ENCODE peak calls at places on chromosomes 4 and X, in seven cellular contexts. A is esophagus muscularis mucosa; N is A549; K is choroid plexus epithelial cell; T is GM12865; E is heart left ventricle; Z is CD4-positive, alpha-beta T cell. J is an unnamed sample.
A peak's percentile ranks its signal among the peaks of the same experiment; 100 is the strongest.

GRCh38 chr4:112075129-112075753 is 70.0 kb upstream of the FAM241A start:
- DNase-seq in Z (no peak), T (peak; percentile 57), N (peak; percentile 22), K (peak; percentile 80), E (no peak), A (no peak), J (no peak)

GRCh38 chr4:81723927-81724587 is 252.3 kb upstream of the RASGEF1B start:
- DNase-seq in A (no peak), Z (no peak), N (no peak), E (peak; percentile 38), T (peak; percentile 7), K (peak; percentile 27), J (no peak)

GRCh38 chr4:139599076-139599475 is 43.1 kb upstream of the SETD7 start:
- DNase-seq in E (no peak), N (no peak), A (no peak), Z (no peak), T (no peak), K (no peak), J (no peak)

GRCh38 chr4:113760094-113760851 is 1.3 kb downstream of the CAMK2D start:
- DNase-seq in K (peak; percentile 63), T (peak; percentile 52), A (no peak), E (peak; percentile 48), N (peak; percentile 7), Z (no peak), J (peak; percentile 25)

GRCh38 chr4:20253272-20253798 is 1.6 kb downstream of the SLIT2 start:
- DNase-seq in E (no peak), K (peak; percentile 29), N (no peak), T (no peak), A (no peak), Z (no peak), J (no peak)

GRCh38 chr4:39648213-39648612 is 9.5 kb upstream of the SMIM14 start:
- DNase-seq in A (no peak), Z (no peak), N (no peak), E (no peak), T (no peak), K (no peak), J (no peak)

GRCh38 chr4:16991455-16991854 is 93.0 kb upstream of the LDB2 start:
- DNase-seq in Z (no peak), E (no peak), N (no peak), K (no peak), T (no peak), A (no peak), J (no peak)

GRCh38 chr4:19317377-19317776 is 934.3 kb upstream of the SLIT2 start:
- DNase-seq in Z (no peak), T (no peak), N (no peak), E (no peak), A (no peak), K (no peak), J (no peak)

GRCh38 chr4:184978211-184978610 is 40.1 kb upstream of the HELT start:
- DNase-seq in N (no peak), A (no peak), E (peak; percentile 82), Z (no peak), K (peak; percentile 22), T (no peak), J (no peak)

GRCh38 chr4:94621491-94622080 is 136.2 kb upstream of the BMPR1B start:
- DNase-seq in K (peak; percentile 75), N (peak; percentile 21), E (no peak), A (no peak), T (peak; percentile 53), Z (no peak), J (no peak)

GRCh38 chr4:25913056-25913850 is 767 bp upstream of the SMIM20 start:
- DNase-seq in K (no peak), N (no peak), E (peak; percentile 66), Z (no peak), A (no peak), T (peak; percentile 35), J (peak; percentile 21)

GRCh38 chr4:177699365-177700213 is 257.4 kb upstream of the AGA start:
- DNase-seq in E (no peak), K (peak; percentile 20), T (no peak), N (no peak), Z (no peak), A (no peak), J (no peak)

GRCh38 chr4:53646792-53647191 is 55.5 kb upstream of the LNX1 start:
- DNase-seq in A (no peak), K (no peak), N (no peak), T (no peak), E (no peak), Z (no peak), J (no peak)

GRCh38 chr4:27048350-27049100 is 187.9 kb downstream of the STIM2 start:
- DNase-seq in Z (no peak), E (no peak), A (no peak), N (peak; percentile 53), T (peak; percentile 9), K (peak; percentile 41), J (no peak)

GRCh38 chrX:17737707-17738001 is 361 bp downstream of the SCML1 start:
- DNase-seq in K (no peak), A (no peak), Z (peak; percentile 40), E (no peak), N (no peak), T (no peak), J (no peak)

GRCh38 chr4:61276034-61276433 is 75.9 kb downstream of the ADGRL3 start:
- DNase-seq in K (no peak), Z (no peak), E (no peak), A (no peak), N (no peak), T (no peak), J (no peak)

GRCh38 chrX:7399373-7399772 is 251.4 kb upstream of the PUDP start:
- DNase-seq in N (no peak), Z (no peak), K (no peak), A (no peak), E (no peak), T (no peak), J (no peak)

GRCh38 chr4:74054483-74055032 is 16.1 kb upstream of the CXCL3 start:
- DNase-seq in Z (no peak), T (no peak), A (no peak), K (no peak), N (no peak), E (no peak), J (no peak)

GRCh38 chr4:149638073-149638472 is 177.6 kb downstream of the IQCM start:
- DNase-seq in T (no peak), E (no peak), Z (no peak), N (no peak), K (peak; percentile 25), A (no peak), J (no peak)

GRCh38 chr4:54571293-54571723 is 86.4 kb upstream of the KIT start:
- DNase-seq in E (no peak), K (no peak), T (no peak), A (peak; percentile 37), N (no peak), Z (no peak), J (no peak)

DNA sequence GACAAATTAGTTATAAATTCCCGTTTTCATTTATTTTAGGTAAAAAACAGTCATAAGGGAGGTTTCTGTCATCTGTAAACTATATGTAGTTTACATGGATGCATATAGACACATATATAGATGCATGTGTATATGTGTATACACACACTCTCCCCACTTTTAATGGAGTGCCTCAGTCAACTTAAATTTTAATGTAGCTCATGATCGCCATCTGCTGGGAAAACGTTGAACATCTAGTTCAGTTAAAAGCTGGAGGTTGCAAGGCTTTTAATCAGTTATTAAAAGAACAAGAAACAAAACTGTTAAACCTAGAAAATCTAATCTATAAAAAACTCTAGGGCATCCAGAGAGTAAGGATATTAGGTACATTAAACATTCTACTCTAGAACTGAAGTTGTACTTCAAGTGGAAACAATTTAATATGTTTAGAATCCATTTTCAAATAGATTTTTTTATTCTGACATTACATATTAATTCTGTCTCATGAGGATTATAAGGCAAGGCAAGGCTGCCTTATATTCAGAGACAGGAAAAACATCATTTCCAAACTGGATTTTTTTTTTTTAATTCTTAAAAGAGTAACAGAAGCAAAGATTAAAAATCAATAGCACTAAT is 122.6 kb downstream of the SHISA3 start:
- DNase-seq in E (no peak), T (peak; percentile 72), A (no peak), N (peak; percentile 4), K (peak; percentile 68), Z (peak; percentile 6), J (no peak)
- TF ChIP-seq CTCF in E (peak; percentile 75), T (peak; percentile 40), A (peak; percentile 64), N (peak; percentile 61), K (peak; percentile 61), Z (peak; percentile 79), J (peak; percentile 81)

DNA sequence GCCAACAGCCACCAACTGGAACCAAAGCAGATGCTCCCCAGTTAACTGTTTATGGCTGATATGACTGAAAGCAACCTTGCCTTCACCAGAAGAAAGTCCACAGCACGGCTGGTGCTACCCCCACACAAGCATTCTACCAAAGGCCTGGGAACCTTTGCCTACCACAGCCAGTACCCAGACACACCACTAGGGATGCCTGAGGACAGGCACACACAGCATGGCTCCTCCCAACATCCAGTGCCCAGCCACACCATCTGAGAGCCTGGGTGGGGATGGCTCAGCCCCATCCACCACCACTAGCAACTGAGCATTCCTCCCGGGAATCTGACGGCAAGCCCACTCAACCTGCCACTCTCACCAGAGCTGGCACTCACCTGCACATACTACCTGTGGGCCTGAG is 178.6 kb downstream of the SLC7A11 start:
- DNase-seq in E (no peak), K (no peak), T (no peak), Z (no peak), A (no peak), N (no peak), J (no peak)
- TF ChIP-seq CTCF in E (no peak), K (no peak), T (no peak), Z (no peak), A (no peak), N (no peak), J (no peak)

GRCh38 chr4:123749408-123749807 is 352.8 kb downstream of the SPRY1 start:
- DNase-seq in N (no peak), E (peak; percentile 78), A (no peak), K (no peak), Z (no peak), T (no peak), J (no peak)

GRCh38 chr4:123750044-123750443 is 353.4 kb downstream of the SPRY1 start:
- DNase-seq in N (no peak), Z (no peak), K (peak; percentile 55), T (no peak), E (no peak), A (no peak), J (no peak)

GRCh38 chr4:123744664-123745290 is 348.2 kb downstream of the SPRY1 start:
- DNase-seq in K (peak; percentile 94), N (no peak), T (peak; percentile 13), E (peak; percentile 30), A (no peak), Z (no peak), J (no peak)

GRCh38 chr4:123748806-123749205 is 352.2 kb downstream of the SPRY1 start:
- DNase-seq in K (no peak), E (no peak), Z (no peak), A (no peak), T (no peak), N (no peak), J (no peak)

DNA sequence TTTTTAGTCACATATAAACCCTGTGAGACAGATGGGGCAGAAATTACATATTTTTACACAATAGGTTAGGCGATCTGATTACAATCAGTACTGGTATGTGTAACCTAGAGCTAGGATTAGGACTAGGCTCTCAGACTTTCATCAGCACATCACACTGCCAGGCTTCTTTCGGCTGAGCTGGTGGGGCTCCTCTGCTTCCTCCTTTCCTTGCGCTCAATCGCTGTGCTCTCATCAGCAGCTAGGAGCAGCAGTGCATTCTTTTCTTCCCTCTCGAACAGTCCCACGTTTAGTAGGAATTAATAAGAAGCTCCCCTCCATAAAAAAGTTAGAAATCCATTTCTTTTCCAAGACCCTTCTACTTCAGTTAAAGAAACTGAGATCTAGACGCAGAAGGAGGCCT is 350.4 kb downstream of the SPRY1 start:
- DNase-seq in T (no peak), N (no peak), K (peak; percentile 55), E (no peak), A (no peak), Z (no peak), J (no peak)
- TF ChIP-seq CTCF in T (no peak), N (no peak), K (no peak), E (peak; percentile 13), A (no peak), Z (no peak), J (no peak)

GRCh38 chr4:158930573-158930972 is 161.7 kb downstream of the FNIP2 start:
- DNase-seq in E (no peak), K (no peak), N (no peak), T (no peak), A (no peak), Z (no peak), J (no peak)
- TF ChIP-seq CTCF in E (no peak), K (no peak), N (no peak), T (no peak), A (no peak), Z (no peak), J (no peak)

J was measured in natural killer cell.